ENCODE peak calls at places on chromosomes 16 and 17, in four cellular contexts. One of them, this sample, is unnamed.
A peak's percentile ranks its signal among the peaks of the same experiment; 100 is the strongest.

GRCh38 chr17:63941162-63941561 is 9.0 kb upstream of the CD79B start:
- DNase-seq in tibial nerve: no peak
- DNase-seq in A673: no peak
- DNase-seq in prostate gland: no peak
- DNase-seq in this sample: no peak

GRCh38 chr17:73482251-73482661 is 162.0 kb downstream of the SDK2 start:
- DNase-seq in tibial nerve: no peak
- DNase-seq in A673: no peak
- DNase-seq in prostate gland: no peak
- DNase-seq in this sample: no peak

GRCh38 chr17:79126139-79126538 is 51.5 kb downstream of the ENGASE start:
- DNase-seq in tibial nerve: no peak
- DNase-seq in A673: no peak
- DNase-seq in prostate gland: peak; percentile 42
- DNase-seq in this sample: no peak

GRCh38 chr16:27303256-27304100 is 10.3 kb upstream of the IL4R start:
- DNase-seq in tibial nerve: no peak
- DNase-seq in A673: no peak
- DNase-seq in prostate gland: no peak
- DNase-seq in this sample: no peak

GRCh38 chr16:588639-588888 is 1.3 kb upstream of the RAB40C start:
- DNase-seq in tibial nerve: no peak
- DNase-seq in A673: peak; percentile 69
- DNase-seq in prostate gland: no peak
- DNase-seq in this sample: no peak

GRCh38 chr16:25832288-25832687 is 140.5 kb downstream of the HS3ST4 start:
- DNase-seq in tibial nerve: no peak
- DNase-seq in A673: no peak
- DNase-seq in prostate gland: no peak
- DNase-seq in this sample: no peak

GRCh38 chr16:74842413-74842812 is 67.8 kb upstream of the FA2H start:
- DNase-seq in tibial nerve: no peak
- DNase-seq in A673: no peak
- DNase-seq in prostate gland: peak; percentile 9
- DNase-seq in this sample: no peak

GRCh38 chr17:82228842-82229685 is at the start of gene SLC16A3:
- DNase-seq in tibial nerve: no peak
- DNase-seq in A673: no peak
- DNase-seq in prostate gland: no peak
- DNase-seq in this sample: no peak

GRCh38 chr17:9538626-9539025 is 37.0 kb downstream of the STX8 start:
- DNase-seq in tibial nerve: no peak
- DNase-seq in A673: peak; percentile 75
- DNase-seq in prostate gland: no peak
- DNase-seq in this sample: no peak

GRCh38 chr16:81466351-81466960 is 21.8 kb downstream of the CMIP start:
- DNase-seq in tibial nerve: no peak
- DNase-seq in A673: no peak
- DNase-seq in prostate gland: no peak
- DNase-seq in this sample: no peak

GRCh38 chr16:84503751-84504395 is 586 bp downstream of the MEAK7 start:
- DNase-seq in tibial nerve: no peak
- DNase-seq in A673: no peak
- DNase-seq in prostate gland: no peak
- DNase-seq in this sample: no peak

GRCh38 chr16:86307518-86307903 is 202.8 kb upstream of the FOXF1 start:
- DNase-seq in tibial nerve: no peak
- DNase-seq in A673: no peak
- DNase-seq in prostate gland: no peak
- DNase-seq in this sample: no peak

GRCh38 chr17:72976971-72977767 is 115.3 kb downstream of the SLC39A11 start:
- DNase-seq in tibial nerve: peak; percentile 29
- DNase-seq in A673: peak; percentile 31
- DNase-seq in prostate gland: no peak
- DNase-seq in this sample: no peak

GRCh38 chr17:5381542-5381941 is 37.9 kb downstream of the NUP88 start:
- DNase-seq in tibial nerve: no peak
- DNase-seq in A673: no peak
- DNase-seq in prostate gland: no peak
- DNase-seq in this sample: no peak

GRCh38 chr17:4610162-4610561 is 25.8 kb downstream of the SMTNL2 start:
- DNase-seq in tibial nerve: no peak
- DNase-seq in A673: no peak
- DNase-seq in prostate gland: no peak
- DNase-seq in this sample: no peak

GRCh38 chr16:58471209-58471975 is 28.6 kb upstream of the NDRG4 start:
- DNase-seq in tibial nerve: no peak
- DNase-seq in A673: no peak
- DNase-seq in prostate gland: no peak
- DNase-seq in this sample: no peak

GRCh38 chr16:84308120-84308519 is 13.4 kb downstream of the WFDC1 start:
- DNase-seq in tibial nerve: no peak
- DNase-seq in A673: peak; percentile 39
- DNase-seq in prostate gland: no peak
- DNase-seq in this sample: no peak

GRCh38 chr16:82456683-82457082 is 170.1 kb upstream of the CDH13 start:
- DNase-seq in tibial nerve: no peak
- DNase-seq in A673: peak; percentile 70
- DNase-seq in prostate gland: peak; percentile 50
- DNase-seq in this sample: no peak

GRCh38 chr17:45750779-45751440 is 33.2 kb upstream of the CRHR1 start:
- DNase-seq in tibial nerve: no peak
- DNase-seq in A673: no peak
- DNase-seq in prostate gland: no peak
- DNase-seq in this sample: no peak

GRCh38 chr16:368388-369158 is 1.8 kb downstream of the MRPL28 start:
- DNase-seq in tibial nerve: no peak
- DNase-seq in A673: no peak
- DNase-seq in prostate gland: no peak
- DNase-seq in this sample: no peak

GRCh38 chr17:80539022-80539421 is 5.6 kb upstream of the RPTOR start:
- DNase-seq in tibial nerve: no peak
- DNase-seq in A673: peak; percentile 20
- DNase-seq in prostate gland: no peak
- DNase-seq in this sample: no peak
- TF ChIP-seq CTCF in tibial nerve: no peak
- TF ChIP-seq CTCF in A673: no peak
- TF ChIP-seq CTCF in prostate gland: no peak
- TF ChIP-seq CTCF in this sample: no peak

GRCh38 chr17:32112416-32112815 is 29.9 kb upstream of the RHOT1 start:
- DNase-seq in tibial nerve: no peak
- DNase-seq in A673: no peak
- DNase-seq in prostate gland: no peak
- DNase-seq in this sample: no peak
- TF ChIP-seq CTCF in tibial nerve: no peak
- TF ChIP-seq CTCF in A673: no peak
- TF ChIP-seq CTCF in prostate gland: no peak
- TF ChIP-seq CTCF in this sample: no peak

GRCh38 chr17:22517716-22518115 is 825.4 kb downstream of the KCNJ18 start:
- DNase-seq in tibial nerve: no peak
- DNase-seq in A673: no peak
- DNase-seq in prostate gland: no peak
- DNase-seq in this sample: no peak
- TF ChIP-seq CTCF in tibial nerve: no peak
- TF ChIP-seq CTCF in A673: no peak
- TF ChIP-seq CTCF in prostate gland: no peak
- TF ChIP-seq CTCF in this sample: no peak

DNA sequence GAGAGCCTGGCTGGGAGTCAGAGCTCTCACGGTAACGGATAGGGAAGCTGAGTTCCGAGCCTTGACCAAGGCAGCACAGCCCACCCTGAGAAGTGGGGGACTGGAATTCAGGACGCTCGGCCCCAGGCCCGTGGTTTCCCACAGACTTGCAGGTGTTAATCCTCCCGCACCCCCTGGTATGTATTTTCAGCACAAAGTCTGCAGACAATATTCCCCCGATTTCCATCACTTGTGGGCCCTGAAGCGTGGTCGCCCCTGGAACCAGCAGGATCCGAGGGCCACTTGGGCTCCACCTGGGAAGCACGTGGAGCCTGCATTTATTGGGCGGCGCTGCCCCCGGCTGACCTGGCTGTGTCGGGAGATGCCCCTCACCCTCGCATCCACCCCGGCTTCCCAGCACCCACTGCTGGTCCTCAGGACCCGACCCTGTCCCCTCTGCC is 60.2 kb downstream of the WSB1 start:
- DNase-seq in tibial nerve: no peak
- DNase-seq in A673: no peak
- DNase-seq in prostate gland: no peak
- DNase-seq in this sample: no peak
- TF ChIP-seq CTCF in tibial nerve: no peak
- TF ChIP-seq CTCF in A673: peak; percentile 28
- TF ChIP-seq CTCF in prostate gland: no peak
- TF ChIP-seq CTCF in this sample: no peak

GRCh38 chr16:47873434-47873833 is 282.4 kb downstream of the ABCC12 start:
- DNase-seq in tibial nerve: no peak
- DNase-seq in A673: peak; percentile 30
- DNase-seq in prostate gland: no peak
- DNase-seq in this sample: no peak
- TF ChIP-seq CTCF in tibial nerve: no peak
- TF ChIP-seq CTCF in A673: peak; percentile 55
- TF ChIP-seq CTCF in prostate gland: no peak
- TF ChIP-seq CTCF in this sample: no peak

GRCh38 chr16:57163842-57164241 is 22.0 kb downstream of the PSME3IP1 start:
- DNase-seq in tibial nerve: no peak
- DNase-seq in A673: no peak
- DNase-seq in prostate gland: no peak
- DNase-seq in this sample: no peak
- TF ChIP-seq CTCF in tibial nerve: no peak
- TF ChIP-seq CTCF in A673: no peak
- TF ChIP-seq CTCF in prostate gland: no peak
- TF ChIP-seq CTCF in this sample: no peak

GRCh38 chr17:40561871-40562611 is 3.2 kb downstream of the CCR7 start:
- DNase-seq in tibial nerve: no peak
- DNase-seq in A673: no peak
- DNase-seq in prostate gland: no peak
- DNase-seq in this sample: no peak
- TF ChIP-seq CTCF in tibial nerve: no peak
- TF ChIP-seq CTCF in A673: peak; percentile 9
- TF ChIP-seq CTCF in prostate gland: no peak
- TF ChIP-seq CTCF in this sample: no peak

GRCh38 chr16:30357715-30358576 is 2.8 kb upstream of the CD2BP2 start:
- DNase-seq in tibial nerve: no peak
- DNase-seq in A673: no peak
- DNase-seq in prostate gland: no peak
- DNase-seq in this sample: no peak

GRCh38 chr16:30355954-30356308 is 823 bp upstream of the CD2BP2 start:
- DNase-seq in tibial nerve: no peak
- DNase-seq in A673: no peak
- DNase-seq in prostate gland: no peak
- DNase-seq in this sample: no peak

GRCh38 chr16:30358577-30358936 is 3.4 kb upstream of the CD2BP2 start:
- DNase-seq in tibial nerve: no peak
- DNase-seq in A673: no peak
- DNase-seq in prostate gland: no peak
- DNase-seq in this sample: no peak

GRCh38 chr16:30356401-30357084 is 1.4 kb upstream of the CD2BP2 start:
- DNase-seq in tibial nerve: no peak
- DNase-seq in A673: no peak
- DNase-seq in prostate gland: no peak
- DNase-seq in this sample: no peak

GRCh38 chr16:30357085-30357714 is 2.1 kb upstream of the CD2BP2 start:
- DNase-seq in tibial nerve: no peak
- DNase-seq in A673: no peak
- DNase-seq in prostate gland: no peak
- DNase-seq in this sample: no peak
- TF ChIP-seq CTCF in tibial nerve: no peak
- TF ChIP-seq CTCF in A673: no peak
- TF ChIP-seq CTCF in prostate gland: no peak
- TF ChIP-seq CTCF in this sample: no peak